ENCODE peak calls at places on chromosomes 2 and 18, in four cellular contexts. One of them, this sample, is unnamed.

GRCh38 chr2:159202568-159203071 is 83.9 kb downstream of the WDSUB1 start:
- DNase-seq in SK-N-SH: no peak
- DNase-seq in GM12878: no peak
- DNase-seq in WTC11: no peak
- DNase-seq in this sample: no peak

GRCh38 chr2:46299365-46300263 is 2.4 kb downstream of the EPAS1 start:
- DNase-seq in WTC11: peak; percentile 31
- DNase-seq in SK-N-SH: peak; percentile 72
- DNase-seq in GM12878: no peak
- DNase-seq in this sample: peak; percentile 62

GRCh38 chr2:147649288-147649687 is 195.5 kb upstream of the ACVR2A start:
- DNase-seq in GM12878: no peak
- DNase-seq in SK-N-SH: no peak
- DNase-seq in WTC11: no peak
- DNase-seq in this sample: no peak

GRCh38 chr2:49278141-49278540 is 123.8 kb upstream of the FSHR start:
- DNase-seq in WTC11: no peak
- DNase-seq in SK-N-SH: no peak
- DNase-seq in GM12878: no peak
- DNase-seq in this sample: no peak

GRCh38 chr2:100840519-100840918 is 20.6 kb downstream of the NPAS2 start:
- DNase-seq in GM12878: no peak
- DNase-seq in WTC11: no peak
- DNase-seq in SK-N-SH: no peak
- DNase-seq in this sample: no peak

GRCh38 chr2:111676423-111676822 is 207.6 kb downstream of the ANAPC1 start:
- DNase-seq in SK-N-SH: no peak
- DNase-seq in WTC11: no peak
- DNase-seq in GM12878: no peak
- DNase-seq in this sample: no peak

GRCh38 chr2:218375212-218375611 is 6.9 kb upstream of the SLC11A1 start:
- DNase-seq in SK-N-SH: no peak
- DNase-seq in WTC11: no peak
- DNase-seq in GM12878: no peak
- DNase-seq in this sample: no peak

GRCh38 chr2:149617057-149617456 is 29.5 kb upstream of the MMADHC start:
- DNase-seq in GM12878: no peak
- DNase-seq in WTC11: no peak
- DNase-seq in SK-N-SH: no peak
- DNase-seq in this sample: no peak

GRCh38 chr2:179917272-179917671 is 55.9 kb upstream of the ZNF385B start:
- DNase-seq in WTC11: no peak
- DNase-seq in SK-N-SH: no peak
- DNase-seq in GM12878: no peak
- DNase-seq in this sample: no peak

GRCh38 chr2:24353364-24353763 is 7.0 kb downstream of the ITSN2 start:
- DNase-seq in WTC11: no peak
- DNase-seq in SK-N-SH: no peak
- DNase-seq in GM12878: no peak
- DNase-seq in this sample: no peak

GRCh38 chr2:101253013-101253712 is 477 bp downstream of the CNOT11 start:
- DNase-seq in SK-N-SH: no peak
- DNase-seq in GM12878: no peak
- DNase-seq in WTC11: peak; percentile 66
- DNase-seq in this sample: peak; percentile 67

GRCh38 chr2:207458582-207458981 is 71.2 kb upstream of the CREB1 start:
- DNase-seq in SK-N-SH: no peak
- DNase-seq in WTC11: no peak
- DNase-seq in GM12878: no peak
- DNase-seq in this sample: no peak

GRCh38 chr2:235527806-235528480 is 34.1 kb downstream of the AGAP1 start:
- DNase-seq in WTC11: peak; percentile 44
- DNase-seq in SK-N-SH: no peak
- DNase-seq in GM12878: no peak
- DNase-seq in this sample: no peak

GRCh38 chr2:162244559-162245031 is 1.4 kb upstream of the FAP start:
- DNase-seq in WTC11: no peak
- DNase-seq in SK-N-SH: no peak
- DNase-seq in GM12878: no peak
- DNase-seq in this sample: no peak

GRCh38 chr2:136207030-136207623 is 89.2 kb upstream of the CXCR4 start:
- DNase-seq in WTC11: no peak
- DNase-seq in SK-N-SH: no peak
- DNase-seq in GM12878: peak; percentile 68
- DNase-seq in this sample: no peak

GRCh38 chr2:226554726-226555125 is 244.9 kb downstream of the IRS1 start:
- DNase-seq in SK-N-SH: no peak
- DNase-seq in GM12878: no peak
- DNase-seq in WTC11: no peak
- DNase-seq in this sample: no peak

GRCh38 chr2:36671731-36672130 is 24.8 kb upstream of the VIT start:
- DNase-seq in SK-N-SH: no peak
- DNase-seq in WTC11: no peak
- DNase-seq in GM12878: no peak
- DNase-seq in this sample: no peak

GRCh38 chr18:29361843-29362242 is 1184.9 kb upstream of the CDH2 start:
- DNase-seq in GM12878: no peak
- DNase-seq in SK-N-SH: no peak
- DNase-seq in WTC11: peak; percentile 84
- DNase-seq in this sample: no peak

GRCh38 chr18:54737986-54738385 is 90.3 kb upstream of the RAB27B start:
- DNase-seq in GM12878: no peak
- DNase-seq in SK-N-SH: no peak
- DNase-seq in WTC11: no peak
- DNase-seq in this sample: no peak

GRCh38 chr18:65498605-65499004 is 252.2 kb upstream of the CDH7 start:
- DNase-seq in WTC11: no peak
- DNase-seq in SK-N-SH: no peak
- DNase-seq in GM12878: no peak
- DNase-seq in this sample: no peak

GRCh38 chr2:86243950-86244733 is 44.9 kb downstream of the MRPL35 start:
- DNase-seq in GM12878: no peak
- DNase-seq in SK-N-SH: no peak
- DNase-seq in WTC11: no peak
- DNase-seq in this sample: peak; percentile 32

GRCh38 chr2:172513935-172514586 is 41.8 kb upstream of the PDK1 start:
- DNase-seq in GM12878: no peak
- DNase-seq in WTC11: no peak
- DNase-seq in SK-N-SH: no peak
- DNase-seq in this sample: no peak

GRCh38 chr2:218259099-218259921 is 1.5 kb upstream of the GPBAR1 start:
- DNase-seq in SK-N-SH: peak; percentile 81
- DNase-seq in GM12878: no peak
- DNase-seq in WTC11: no peak
- DNase-seq in this sample: no peak

GRCh38 chr2:191497822-191498221 is 180.1 kb upstream of the NABP1 start:
- DNase-seq in SK-N-SH: no peak
- DNase-seq in WTC11: no peak
- DNase-seq in GM12878: no peak
- DNase-seq in this sample: no peak

GRCh38 chr2:189860161-189860560 is 75.9 kb downstream of the PMS1 start:
- DNase-seq in SK-N-SH: no peak
- DNase-seq in WTC11: no peak
- DNase-seq in GM12878: no peak
- DNase-seq in this sample: no peak

GRCh38 chr18:57397440-57397839 is 37.7 kb upstream of the ONECUT2 start:
- DNase-seq in WTC11: no peak
- DNase-seq in GM12878: no peak
- DNase-seq in SK-N-SH: no peak
- DNase-seq in this sample: no peak

GRCh38 chr2:26002617-26003310 is 20.5 kb upstream of the KIF3C start:
- DNase-seq in WTC11: no peak
- DNase-seq in GM12878: no peak
- DNase-seq in SK-N-SH: no peak
- DNase-seq in this sample: no peak

GRCh38 chr2:26001743-26002341 is 19.5 kb upstream of the KIF3C start:
- DNase-seq in GM12878: no peak
- DNase-seq in SK-N-SH: no peak
- DNase-seq in WTC11: no peak
- DNase-seq in this sample: no peak

GRCh38 chr2:25996844-25997243 is 14.5 kb upstream of the KIF3C start:
- DNase-seq in SK-N-SH: no peak
- DNase-seq in GM12878: no peak
- DNase-seq in WTC11: no peak
- DNase-seq in this sample: no peak

GRCh38 chr2:26000561-26001211 is 18.4 kb upstream of the KIF3C start:
- DNase-seq in GM12878: no peak
- DNase-seq in SK-N-SH: no peak
- DNase-seq in WTC11: no peak
- DNase-seq in this sample: no peak
- TF ChIP-seq USF1 in GM12878: no peak
- TF ChIP-seq USF1 in SK-N-SH: no peak
- TF ChIP-seq USF1 in WTC11: no peak
- TF ChIP-seq USF1 in this sample: no peak

DNA sequence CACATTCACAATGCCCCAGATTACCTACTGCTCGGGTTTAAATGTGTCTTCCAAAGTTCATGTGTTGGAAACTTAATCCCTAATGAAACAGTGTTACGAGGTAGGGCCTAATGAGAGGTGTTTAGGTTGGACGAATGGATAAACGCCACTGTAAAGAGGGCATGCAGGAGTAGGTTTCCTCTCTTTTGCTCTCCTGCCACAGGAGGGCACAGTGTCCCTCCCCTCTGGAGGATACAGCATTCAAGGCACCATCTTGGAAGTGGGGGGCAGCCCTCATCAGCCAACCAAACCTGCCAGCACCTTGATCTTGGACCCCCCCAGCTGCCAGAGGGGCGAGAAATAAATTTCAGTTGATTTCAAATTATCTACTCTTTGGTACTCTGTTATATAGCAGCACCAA is 103.5 kb downstream of the TSHZ1 start:
- DNase-seq in GM12878: no peak
- DNase-seq in SK-N-SH: no peak
- DNase-seq in WTC11: no peak
- DNase-seq in this sample: no peak
- TF ChIP-seq USF1 in GM12878: no peak
- TF ChIP-seq USF1 in SK-N-SH: no peak
- TF ChIP-seq USF1 in WTC11: no peak
- TF ChIP-seq USF1 in this sample: no peak

GRCh38 chr18:35185771-35186170 is 55.1 kb upstream of the ZNF397 start:
- DNase-seq in GM12878: no peak
- DNase-seq in WTC11: no peak
- DNase-seq in SK-N-SH: no peak
- DNase-seq in this sample: no peak
- TF ChIP-seq USF1 in GM12878: no peak
- TF ChIP-seq USF1 in WTC11: no peak
- TF ChIP-seq USF1 in SK-N-SH: no peak
- TF ChIP-seq USF1 in this sample: no peak

GRCh38 chr2:69307696-69308064 is 79.3 kb downstream of the GFPT1 start:
- DNase-seq in GM12878: no peak
- DNase-seq in WTC11: no peak
- DNase-seq in SK-N-SH: no peak
- DNase-seq in this sample: no peak

GRCh38 chr2:69308338-69308737 is 78.7 kb downstream of the GFPT1 start:
- DNase-seq in WTC11: no peak
- DNase-seq in SK-N-SH: no peak
- DNase-seq in GM12878: no peak
- DNase-seq in this sample: no peak

GRCh38 chr2:69309336-69310048 is 77.5 kb downstream of the GFPT1 start:
- DNase-seq in SK-N-SH: peak; percentile 37
- DNase-seq in WTC11: no peak
- DNase-seq in GM12878: no peak
- DNase-seq in this sample: peak; percentile 22

GRCh38 chr2:69310267-69310666 is 76.8 kb downstream of the GFPT1 start:
- DNase-seq in SK-N-SH: no peak
- DNase-seq in GM12878: no peak
- DNase-seq in WTC11: no peak
- DNase-seq in this sample: no peak

GRCh38 chr2:69311017-69311416 is 76.0 kb downstream of the GFPT1 start:
- DNase-seq in GM12878: no peak
- DNase-seq in SK-N-SH: no peak
- DNase-seq in WTC11: no peak
- DNase-seq in this sample: no peak
- TF ChIP-seq USF1 in GM12878: no peak
- TF ChIP-seq USF1 in SK-N-SH: no peak
- TF ChIP-seq USF1 in WTC11: no peak
- TF ChIP-seq USF1 in this sample: no peak

DNA sequence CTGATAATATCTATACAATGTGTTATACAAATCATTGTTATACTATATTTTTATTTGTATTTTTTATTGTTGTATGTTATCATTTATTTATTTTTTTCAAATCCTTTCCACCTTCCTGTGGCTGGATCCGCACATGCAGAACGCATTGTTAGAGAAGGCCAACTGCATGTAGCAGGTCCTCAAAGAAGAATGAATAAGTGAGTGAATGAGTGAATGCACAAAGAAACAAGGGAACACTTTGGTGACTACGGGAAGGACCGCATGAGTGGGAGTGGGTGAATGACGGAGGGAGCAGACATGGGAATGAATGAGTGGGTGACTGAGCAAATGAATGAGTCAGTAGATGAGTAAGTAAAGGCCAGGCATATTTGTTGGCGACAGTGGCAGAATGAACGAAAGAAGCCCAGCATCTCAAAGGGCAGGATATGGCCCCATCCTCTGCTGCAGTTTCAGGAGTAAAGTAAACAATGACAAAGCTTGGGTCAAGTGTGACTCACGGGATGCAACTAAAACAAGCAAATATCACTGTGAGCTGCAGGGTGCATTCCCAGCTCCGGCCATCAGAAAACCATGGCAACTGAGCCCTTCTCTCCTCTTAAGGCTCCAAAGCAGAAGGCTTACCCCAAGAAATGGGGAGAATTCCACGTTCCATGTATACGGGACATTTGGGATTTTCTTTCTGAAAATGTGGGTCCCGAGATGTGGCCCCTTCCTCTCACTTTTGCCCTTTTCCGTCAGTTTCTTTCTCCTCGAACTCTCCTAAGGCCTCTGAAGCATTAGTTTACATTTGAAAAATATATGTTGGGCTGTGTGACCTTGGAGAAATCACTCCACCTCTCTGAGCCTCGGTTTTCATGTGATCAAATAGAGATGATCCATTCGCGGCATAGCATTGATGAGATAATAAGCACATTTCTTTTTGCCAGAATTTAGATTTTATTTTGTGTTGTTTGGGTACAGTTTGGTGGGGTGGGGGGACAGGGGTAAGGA is 24.5 kb downstream of the KCNF1 start:
- DNase-seq in WTC11: no peak
- DNase-seq in GM12878: no peak
- DNase-seq in SK-N-SH: no peak
- DNase-seq in this sample: peak; percentile 29
- TF ChIP-seq USF1 in WTC11: no peak
- TF ChIP-seq USF1 in GM12878: no peak
- TF ChIP-seq USF1 in SK-N-SH: no peak
- TF ChIP-seq USF1 in this sample: no peak

GRCh38 chr18:59515147-59515546 is 156.1 kb upstream of the LMAN1 start:
- DNase-seq in SK-N-SH: no peak
- DNase-seq in WTC11: no peak
- DNase-seq in GM12878: no peak
- DNase-seq in this sample: no peak

GRCh38 chr18:59520569-59520968 is 161.5 kb upstream of the LMAN1 start:
- DNase-seq in WTC11: no peak
- DNase-seq in GM12878: no peak
- DNase-seq in SK-N-SH: no peak
- DNase-seq in this sample: no peak

GRCh38 chr18:59518705-59519104 is 159.6 kb upstream of the LMAN1 start:
- DNase-seq in GM12878: no peak
- DNase-seq in SK-N-SH: peak; percentile 41
- DNase-seq in WTC11: no peak
- DNase-seq in this sample: no peak

GRCh38 chr18:59516356-59517155 is 157.5 kb upstream of the LMAN1 start:
- DNase-seq in SK-N-SH: peak; percentile 45
- DNase-seq in GM12878: no peak
- DNase-seq in WTC11: no peak
- DNase-seq in this sample: peak; percentile 54

GRCh38 chr18:59517446-59518171 is 158.5 kb upstream of the LMAN1 start:
- DNase-seq in WTC11: peak; percentile 42
- DNase-seq in SK-N-SH: peak; percentile 70
- DNase-seq in GM12878: no peak
- DNase-seq in this sample: no peak
- TF ChIP-seq USF1 in WTC11: no peak
- TF ChIP-seq USF1 in SK-N-SH: no peak
- TF ChIP-seq USF1 in GM12878: no peak
- TF ChIP-seq USF1 in this sample: no peak

This sample was measured in K562.